ENCODE peak calls at places on chromosome 14, in four cellular contexts. One of them, this sample, is unnamed.

GRCh38 chr14:99402283-99402648 is 78.4 kb downstream of the SETD3 start:
- DNase-seq in left lobe of liver: no peak
- DNase-seq in iris pigment epithelial cell: no peak
- DNase-seq in activated CD4-positive, alpha-beta T cell treated with anti-CD3 and anti-CD28 coated beads for 48 hours: no peak
- DNase-seq in this sample: no peak

GRCh38 chr14:81303258-81303935 is 82.6 kb upstream of the GTF2A1 start:
- DNase-seq in left lobe of liver: peak; percentile 96
- DNase-seq in iris pigment epithelial cell: no peak
- DNase-seq in activated CD4-positive, alpha-beta T cell treated with anti-CD3 and anti-CD28 coated beads for 48 hours: peak; percentile 73
- DNase-seq in this sample: peak; percentile 14

GRCh38 chr14:74140374-74140850 is 55.7 kb downstream of the LIN52 start:
- DNase-seq in left lobe of liver: peak; percentile 76
- DNase-seq in iris pigment epithelial cell: no peak
- DNase-seq in activated CD4-positive, alpha-beta T cell treated with anti-CD3 and anti-CD28 coated beads for 48 hours: no peak
- DNase-seq in this sample: peak; percentile 11

GRCh38 chr14:101065246-101065645 is 161.7 kb upstream of the RTL1 start:
- DNase-seq in left lobe of liver: no peak
- DNase-seq in iris pigment epithelial cell: no peak
- DNase-seq in activated CD4-positive, alpha-beta T cell treated with anti-CD3 and anti-CD28 coated beads for 48 hours: no peak
- DNase-seq in this sample: no peak

GRCh38 chr14:69571879-69572633 is 2.6 kb downstream of the CCDC177 start:
- DNase-seq in left lobe of liver: peak; percentile 63
- DNase-seq in iris pigment epithelial cell: no peak
- DNase-seq in activated CD4-positive, alpha-beta T cell treated with anti-CD3 and anti-CD28 coated beads for 48 hours: peak; percentile 20
- DNase-seq in this sample: no peak

GRCh38 chr14:35286707-35287106 is 5.5 kb upstream of the PSMA6 start:
- DNase-seq in left lobe of liver: no peak
- DNase-seq in iris pigment epithelial cell: no peak
- DNase-seq in activated CD4-positive, alpha-beta T cell treated with anti-CD3 and anti-CD28 coated beads for 48 hours: no peak
- DNase-seq in this sample: no peak

GRCh38 chr14:20690848-20691640 is 2.5 kb downstream of the ANG start:
- DNase-seq in left lobe of liver: no peak
- DNase-seq in iris pigment epithelial cell: peak; percentile 72
- DNase-seq in activated CD4-positive, alpha-beta T cell treated with anti-CD3 and anti-CD28 coated beads for 48 hours: peak; percentile 34
- DNase-seq in this sample: peak; percentile 65

GRCh38 chr14:96793547-96793946 is 3.6 kb upstream of the VRK1 start:
- DNase-seq in left lobe of liver: no peak
- DNase-seq in iris pigment epithelial cell: no peak
- DNase-seq in activated CD4-positive, alpha-beta T cell treated with anti-CD3 and anti-CD28 coated beads for 48 hours: peak; percentile 10
- DNase-seq in this sample: no peak

GRCh38 chr14:54715244-54715643 is 148.3 kb downstream of the SAMD4A start:
- DNase-seq in left lobe of liver: no peak
- DNase-seq in iris pigment epithelial cell: peak; percentile 28
- DNase-seq in activated CD4-positive, alpha-beta T cell treated with anti-CD3 and anti-CD28 coated beads for 48 hours: no peak
- DNase-seq in this sample: no peak

GRCh38 chr14:61668267-61668666 is 27.0 kb upstream of the HIF1A start:
- DNase-seq in left lobe of liver: no peak
- DNase-seq in iris pigment epithelial cell: no peak
- DNase-seq in activated CD4-positive, alpha-beta T cell treated with anti-CD3 and anti-CD28 coated beads for 48 hours: peak; percentile 42
- DNase-seq in this sample: no peak

GRCh38 chr14:103910262-103910935 is 17.9 kb upstream of the TDRD9 start:
- DNase-seq in left lobe of liver: peak; percentile 92
- DNase-seq in iris pigment epithelial cell: peak; percentile 73
- DNase-seq in activated CD4-positive, alpha-beta T cell treated with anti-CD3 and anti-CD28 coated beads for 48 hours: peak; percentile 84
- DNase-seq in this sample: peak; percentile 77

GRCh38 chr14:49549881-49550280 is 36.3 kb downstream of the RPS29 start:
- DNase-seq in left lobe of liver: no peak
- DNase-seq in iris pigment epithelial cell: peak; percentile 25
- DNase-seq in activated CD4-positive, alpha-beta T cell treated with anti-CD3 and anti-CD28 coated beads for 48 hours: no peak
- DNase-seq in this sample: no peak

GRCh38 chr14:24377126-24377525 is 9.1 kb downstream of the NFATC4 start:
- DNase-seq in left lobe of liver: no peak
- DNase-seq in iris pigment epithelial cell: no peak
- DNase-seq in activated CD4-positive, alpha-beta T cell treated with anti-CD3 and anti-CD28 coated beads for 48 hours: no peak
- DNase-seq in this sample: no peak

GRCh38 chr14:105589161-105589925 is 63.0 kb downstream of the TMEM121 start:
- DNase-seq in left lobe of liver: peak; percentile 46
- DNase-seq in iris pigment epithelial cell: no peak
- DNase-seq in activated CD4-positive, alpha-beta T cell treated with anti-CD3 and anti-CD28 coated beads for 48 hours: no peak
- DNase-seq in this sample: no peak

GRCh38 chr14:88553886-88554457 is 835 bp downstream of the PTPN21 start:
- DNase-seq in left lobe of liver: peak; percentile 49
- DNase-seq in iris pigment epithelial cell: peak; percentile 27
- DNase-seq in activated CD4-positive, alpha-beta T cell treated with anti-CD3 and anti-CD28 coated beads for 48 hours: no peak
- DNase-seq in this sample: no peak

GRCh38 chr14:83975435-83976222 is 1554.3 kb upstream of the FLRT2 start:
- DNase-seq in left lobe of liver: no peak
- DNase-seq in iris pigment epithelial cell: peak; percentile 51
- DNase-seq in activated CD4-positive, alpha-beta T cell treated with anti-CD3 and anti-CD28 coated beads for 48 hours: no peak
- DNase-seq in this sample: no peak

GRCh38 chr14:69812725-69813124 is 15.7 kb upstream of the SLC10A1 start:
- DNase-seq in left lobe of liver: no peak
- DNase-seq in iris pigment epithelial cell: no peak
- DNase-seq in activated CD4-positive, alpha-beta T cell treated with anti-CD3 and anti-CD28 coated beads for 48 hours: no peak
- DNase-seq in this sample: no peak

GRCh38 chr14:61342486-61342885 is 21.1 kb downstream of the PRKCH start:
- DNase-seq in left lobe of liver: no peak
- DNase-seq in iris pigment epithelial cell: no peak
- DNase-seq in activated CD4-positive, alpha-beta T cell treated with anti-CD3 and anti-CD28 coated beads for 48 hours: peak; percentile 87
- DNase-seq in this sample: no peak

GRCh38 chr14:105093426-105094192 is 28.4 kb upstream of the GPR132 start:
- DNase-seq in left lobe of liver: no peak
- DNase-seq in iris pigment epithelial cell: peak; percentile 80
- DNase-seq in activated CD4-positive, alpha-beta T cell treated with anti-CD3 and anti-CD28 coated beads for 48 hours: peak; percentile 85
- DNase-seq in this sample: no peak

GRCh38 chr14:51478241-51478640 is 173.5 kb upstream of the FRMD6 start:
- DNase-seq in left lobe of liver: no peak
- DNase-seq in iris pigment epithelial cell: no peak
- DNase-seq in activated CD4-positive, alpha-beta T cell treated with anti-CD3 and anti-CD28 coated beads for 48 hours: no peak
- DNase-seq in this sample: no peak

GRCh38 chr14:101464310-101464983 is 96.8 kb upstream of the DIO3 start:
- DNase-seq in left lobe of liver: no peak
- DNase-seq in iris pigment epithelial cell: no peak
- DNase-seq in activated CD4-positive, alpha-beta T cell treated with anti-CD3 and anti-CD28 coated beads for 48 hours: no peak
- DNase-seq in this sample: no peak

GRCh38 chr14:34439090-34439489 is 22.9 kb downstream of the SPTSSA start:
- DNase-seq in left lobe of liver: no peak
- DNase-seq in iris pigment epithelial cell: no peak
- DNase-seq in activated CD4-positive, alpha-beta T cell treated with anti-CD3 and anti-CD28 coated beads for 48 hours: no peak
- DNase-seq in this sample: no peak

GRCh38 chr14:77426396-77426795 is 3.1 kb upstream of the NOXRED1 start:
- DNase-seq in left lobe of liver: no peak
- DNase-seq in iris pigment epithelial cell: no peak
- DNase-seq in activated CD4-positive, alpha-beta T cell treated with anti-CD3 and anti-CD28 coated beads for 48 hours: no peak
- DNase-seq in this sample: peak; percentile 56

GRCh38 chr14:88962356-88962755 is 137.9 kb downstream of the TTC8 start:
- DNase-seq in left lobe of liver: no peak
- DNase-seq in iris pigment epithelial cell: peak; percentile 21
- DNase-seq in activated CD4-positive, alpha-beta T cell treated with anti-CD3 and anti-CD28 coated beads for 48 hours: no peak
- DNase-seq in this sample: no peak

GRCh38 chr14:21098134-21098891 is at the start of gene ZNF219:
- DNase-seq in left lobe of liver: peak; percentile 51
- DNase-seq in iris pigment epithelial cell: peak; percentile 43
- DNase-seq in activated CD4-positive, alpha-beta T cell treated with anti-CD3 and anti-CD28 coated beads for 48 hours: peak; percentile 19
- DNase-seq in this sample: peak; percentile 67

GRCh38 chr14:96626916-96627315 is 124.7 kb downstream of the PAPOLA start:
- DNase-seq in left lobe of liver: peak; percentile 18
- DNase-seq in iris pigment epithelial cell: no peak
- DNase-seq in activated CD4-positive, alpha-beta T cell treated with anti-CD3 and anti-CD28 coated beads for 48 hours: peak; percentile 47
- DNase-seq in this sample: no peak

GRCh38 chr14:95895720-95896119 is 19.1 kb downstream of the TUNAR start:
- DNase-seq in left lobe of liver: no peak
- DNase-seq in iris pigment epithelial cell: no peak
- DNase-seq in activated CD4-positive, alpha-beta T cell treated with anti-CD3 and anti-CD28 coated beads for 48 hours: peak; percentile 41
- DNase-seq in this sample: no peak

GRCh38 chr14:54532111-54533012 is 22.7 kb downstream of the CGRRF1 start:
- DNase-seq in left lobe of liver: no peak
- DNase-seq in iris pigment epithelial cell: no peak
- DNase-seq in activated CD4-positive, alpha-beta T cell treated with anti-CD3 and anti-CD28 coated beads for 48 hours: no peak
- DNase-seq in this sample: no peak

GRCh38 chr14:64673748-64674147 is 30.5 kb upstream of the PLEKHG3 start:
- DNase-seq in left lobe of liver: no peak
- DNase-seq in iris pigment epithelial cell: no peak
- DNase-seq in activated CD4-positive, alpha-beta T cell treated with anti-CD3 and anti-CD28 coated beads for 48 hours: peak; percentile 14
- DNase-seq in this sample: no peak

GRCh38 chr14:72501439-72501838 is 392.5 kb downstream of the DPF3 start:
- DNase-seq in left lobe of liver: no peak
- DNase-seq in iris pigment epithelial cell: no peak
- DNase-seq in activated CD4-positive, alpha-beta T cell treated with anti-CD3 and anti-CD28 coated beads for 48 hours: no peak
- DNase-seq in this sample: no peak

GRCh38 chr14:78319826-78320635 is 149.9 kb downstream of the NRXN3 start:
- DNase-seq in left lobe of liver: no peak
- DNase-seq in iris pigment epithelial cell: no peak
- DNase-seq in activated CD4-positive, alpha-beta T cell treated with anti-CD3 and anti-CD28 coated beads for 48 hours: no peak
- DNase-seq in this sample: no peak

GRCh38 chr14:22556021-22556989 is 32.7 kb downstream of the DAD1 start:
- DNase-seq in left lobe of liver: peak; percentile 52
- DNase-seq in iris pigment epithelial cell: peak; percentile 97
- DNase-seq in activated CD4-positive, alpha-beta T cell treated with anti-CD3 and anti-CD28 coated beads for 48 hours: peak; percentile 98
- DNase-seq in this sample: no peak

GRCh38 chr14:57293851-57294837 is 25.4 kb downstream of the AP5M1 start:
- DNase-seq in left lobe of liver: no peak
- DNase-seq in iris pigment epithelial cell: peak; percentile 34
- DNase-seq in activated CD4-positive, alpha-beta T cell treated with anti-CD3 and anti-CD28 coated beads for 48 hours: no peak
- DNase-seq in this sample: no peak

This sample was measured in head of caudate nucleus.